ENCODE peak calls at places on chromosomes 6 and 20, in five cellular contexts. D is body of pancreas, X is spleen, O is transverse colon, K is prostate gland. F is an unnamed sample. For H3K9me3, the result is how much of the 10 kb centered on the place peaks cover.

GRCh38 chr6:127347188-127347587 is 3.8 kb upstream of the ECHDC1 start:
- DNase-seq in D (no peak), X (no peak), O (no peak), K (no peak), F (no peak)

GRCh38 chr6:54057068-54057467 is 54.2 kb upstream of the MLIP start:
- DNase-seq in D (no peak), X (no peak), O (no peak), K (no peak), F (no peak)

GRCh38 chr20:33172781-33173180 is 4.8 kb downstream of the BPIFA2 start:
- DNase-seq in D (no peak), X (no peak), O (no peak), K (no peak), F (no peak)

GRCh38 chr6:100228437-100229424 is 234.7 kb upstream of the MCHR2 start:
- DNase-seq in D (peak), X (peak), O (peak), K (peak), F (peak)

GRCh38 chr20:57108742-57109141 is 157.7 kb downstream of the BMP7 start:
- DNase-seq in D (no peak), X (no peak), O (no peak), K (no peak), F (no peak)

GRCh38 chr6:157763129-157763893 is 59.7 kb upstream of the SNX9 start:
- DNase-seq in D (peak), X (no peak), O (peak), K (peak), F (peak)

GRCh38 chr6:163356324-163356723 is 58.2 kb upstream of the QKI start:
- DNase-seq in D (no peak), X (no peak), O (no peak), K (no peak), F (no peak)

GRCh38 chr6:82978362-82978945 is 87.2 kb downstream of the UBE3D start:
- DNase-seq in D (no peak), X (no peak), O (no peak), K (no peak), F (no peak)

GRCh38 chr6:153131037-153131981 is at the start of gene RGS17:
- DNase-seq in D (peak), X (peak), O (peak), K (peak), F (no peak)

GRCh38 chr6:108114861-108115597 is 40.5 kb upstream of the OSTM1 start:
- DNase-seq in D (peak), X (peak), O (peak), K (no peak), F (no peak)

GRCh38 chr6:158569036-158569435 is 9.1 kb downstream of the TMEM181 start:
- DNase-seq in D (no peak), X (no peak), O (no peak), K (no peak), F (peak)

GRCh38 chr20:51121901-51122412 is 99.0 kb upstream of the KCNG1 start:
- DNase-seq in D (no peak), X (no peak), O (no peak), K (peak), F (no peak)

GRCh38 chr6:106293113-106293512 is 32.4 kb downstream of the ATG5 start:
- DNase-seq in D (no peak), X (no peak), O (no peak), K (no peak), F (no peak)

GRCh38 chr20:62551408-62552323 is 75.9 kb upstream of the GATA5 start:
- DNase-seq in D (no peak), X (no peak), O (no peak), K (no peak), F (no peak)

GRCh38 chr6:56199956-56200355 is 47.4 kb downstream of the COL21A1 start:
- DNase-seq in D (no peak), X (no peak), O (no peak), K (no peak), F (no peak)

GRCh38 chr6:33139596-33140206 is 52.6 kb downstream of the COL11A2 start:
- DNase-seq in D (no peak), X (no peak), O (no peak), K (no peak), F (no peak)

GRCh38 chr6:113287396-113287795 is 569.7 kb upstream of the MARCKS start:
- DNase-seq in D (no peak), X (no peak), O (no peak), K (no peak), F (no peak)

GRCh38 chr6:17705428-17705777 is 1.3 kb downstream of the NUP153 start:
- DNase-seq in D (peak), X (no peak), O (peak), K (peak), F (peak)

GRCh38 chr6:32154514-32155161 is 697 bp downstream of the PPT2 start:
- DNase-seq in D (peak), X (peak), O (peak), K (peak), F (peak)

GRCh38 chr6:11754625-11755289 is 23.8 kb downstream of the ADTRP start:
- DNase-seq in D (no peak), X (no peak), O (no peak), K (no peak), F (no peak)

GRCh38 chr20:16475225-16475624 is 98.0 kb downstream of the KIF16B start:
- DNase-seq in D (no peak), X (no peak), O (no peak), K (peak), F (no peak)

GRCh38 chr6:141169419-141169818 is 963.3 kb upstream of the GJE1 start:
- DNase-seq in D (no peak), X (no peak), O (no peak), K (no peak), F (no peak)

GRCh38 chr20:51021067-51022025 is 1.6 kb downstream of the KCNG1 start:
- DNase-seq in D (no peak), X (no peak), O (no peak), K (no peak), F (no peak)

GRCh38 chr20:44738779-44739477 is 6.7 kb upstream of the KCNK15 start:
- DNase-seq in D (peak), X (no peak), O (peak), K (peak), F (peak)

GRCh38 chr6:50905297-50905696 is 86.6 kb downstream of the TFAP2B start:
- DNase-seq in D (no peak), X (no peak), O (no peak), K (no peak), F (no peak)

DNA sequence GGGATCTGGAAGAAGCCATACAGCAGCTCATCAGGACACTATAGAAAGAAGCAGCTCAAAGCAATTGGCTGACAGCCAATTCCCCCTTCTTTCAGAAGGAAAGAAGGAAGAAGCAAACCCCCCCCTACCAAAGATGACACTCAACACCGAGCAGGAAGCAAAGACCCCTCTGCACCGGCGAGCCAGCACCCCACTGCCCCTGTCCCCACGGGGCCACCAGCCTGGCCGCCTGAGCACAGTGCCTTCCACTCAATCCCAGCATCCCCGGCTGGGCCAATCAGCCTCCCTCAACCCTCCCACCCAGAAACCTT is 1.2 kb downstream of the REM1 start:
- DNase-seq in D (no peak), X (no peak), O (no peak), K (no peak), F (no peak)
- H3K9me3 ChIP-seq in D (under half), X (under half), O (under half), K (under half), F (under half)

GRCh38 chr6:135144678-135145508 is 36.2 kb upstream of the MYB start:
- DNase-seq in D (no peak), X (no peak), O (no peak), K (peak), F (no peak)
- TF ChIP-seq POLR2A in D (no peak), X (no peak), O (no peak), K (no peak), F (no peak)

GRCh38 chr6:22471746-22472145 is 97.6 kb upstream of the HDGFL1 start:
- DNase-seq in D (no peak), X (no peak), O (no peak), K (no peak), F (no peak)

GRCh38 chr6:22474283-22474682 is 95.1 kb upstream of the HDGFL1 start:
- DNase-seq in D (no peak), X (no peak), O (no peak), K (no peak), F (no peak)

GRCh38 chr6:22471369-22471690 is 98.0 kb upstream of the HDGFL1 start:
- DNase-seq in D (no peak), X (no peak), O (no peak), K (no peak), F (no peak)

GRCh38 chr6:22476811-22477210 is 92.6 kb upstream of the HDGFL1 start:
- DNase-seq in D (no peak), X (no peak), O (no peak), K (no peak), F (no peak)
- H3K9me3 ChIP-seq in D (under half), X (under half), O (under half), K (under half), F (under half)

GRCh38 chr20:35739294-35740163 is 2.5 kb downstream of the RBM39 start:
- DNase-seq in D (no peak), X (no peak), O (no peak), K (no peak), F (no peak)
- TF ChIP-seq POLR2A in D (no peak), X (no peak), O (no peak), K (no peak), F (no peak)

GRCh38 chr6:161217631-161218030 is 56.2 kb downstream of the AGPAT4 start:
- DNase-seq in D (no peak), X (no peak), O (no peak), K (no peak), F (no peak)
- H3K9me3 ChIP-seq in D (under half), X (under half), O (under half), K (under half), F (under half)

GRCh38 chr6:111600588-111601440 is 4.9 kb downstream of the TRAF3IP2 start:
- DNase-seq in D (peak), X (no peak), O (no peak), K (no peak), F (no peak)

GRCh38 chr6:111600154-111600553 is 5.5 kb downstream of the TRAF3IP2 start:
- DNase-seq in D (no peak), X (no peak), O (no peak), K (no peak), F (no peak)

GRCh38 chr6:111602481-111603404 is 2.9 kb downstream of the TRAF3IP2 start:
- DNase-seq in D (peak), X (no peak), O (peak), K (no peak), F (no peak)

GRCh38 chr6:111603648-111604047 is 2.0 kb downstream of the TRAF3IP2 start:
- DNase-seq in D (no peak), X (no peak), O (no peak), K (no peak), F (no peak)

GRCh38 chr6:111601875-111602274 is 3.8 kb downstream of the TRAF3IP2 start:
- DNase-seq in D (peak), X (no peak), O (peak), K (peak), F (no peak)
- TF ChIP-seq POLR2A in D (no peak), X (no peak), O (no peak), K (no peak), F (no peak)

DNA sequence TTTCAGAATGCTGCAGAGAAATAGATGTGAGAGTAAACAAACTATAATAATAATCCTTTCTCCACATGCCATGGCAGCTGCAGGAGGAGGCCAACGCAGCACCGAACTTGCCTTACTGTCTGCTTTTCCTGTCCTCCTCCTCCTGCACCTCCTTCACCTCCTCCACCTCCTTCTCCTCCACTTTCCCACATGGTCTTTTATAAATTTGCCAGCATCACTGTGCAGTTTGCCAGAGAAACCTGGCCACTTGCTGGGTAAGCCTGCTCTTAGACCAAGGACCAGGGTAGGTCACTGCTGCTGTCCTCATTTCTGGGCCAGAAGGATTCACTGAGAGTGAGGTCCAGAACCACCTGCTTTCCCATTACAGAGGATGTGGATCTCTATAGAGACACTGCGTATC is 8.7 kb downstream of the SGK1 start:
- DNase-seq in D (no peak), X (no peak), O (no peak), K (no peak), F (no peak)
- H3K9me3 ChIP-seq in D (under half), X (under half), O (under half), K (under half), F (under half)

DNA sequence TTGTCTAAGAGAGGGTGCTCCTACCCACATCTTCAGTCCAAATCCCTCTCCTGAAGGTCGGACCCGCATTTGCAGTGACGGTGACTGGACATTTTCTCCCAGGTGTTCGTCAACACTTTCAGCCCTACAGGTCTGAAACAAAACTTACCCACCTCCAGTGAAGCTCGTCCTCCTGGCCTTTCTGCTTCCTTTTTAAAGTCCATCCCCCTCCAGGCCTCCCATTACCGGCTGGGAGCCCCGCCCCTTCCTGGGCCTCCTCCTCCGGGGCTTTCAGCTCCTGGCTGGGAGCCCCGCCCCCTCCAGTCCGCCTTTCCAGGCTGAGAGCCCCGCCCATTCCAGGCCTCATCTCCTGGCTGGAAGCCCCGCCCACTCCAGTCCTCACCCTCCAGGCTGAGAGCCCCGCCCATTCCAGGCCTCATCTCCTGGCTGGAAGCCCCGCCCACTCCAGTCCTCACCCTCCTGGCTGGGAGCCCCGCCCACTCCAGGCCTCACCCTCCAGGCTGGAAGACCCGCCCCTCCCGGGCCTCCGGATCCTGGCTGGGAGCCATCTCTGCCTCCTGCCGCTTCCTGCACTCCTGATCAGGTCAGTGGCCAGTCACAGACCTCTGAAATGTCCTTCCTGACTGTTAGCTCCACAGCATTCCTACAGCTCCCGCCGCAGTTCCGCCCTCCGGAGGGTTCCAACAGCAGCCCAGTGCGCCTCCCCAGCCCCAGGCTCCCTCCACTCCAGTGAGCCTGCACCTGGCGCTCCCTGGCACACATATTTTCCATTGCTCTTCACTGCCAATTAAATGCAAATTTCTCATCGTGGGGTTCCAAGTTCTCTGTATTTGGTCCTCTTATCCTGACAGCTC is 98.5 kb downstream of the LY86 start:
- DNase-seq in D (peak), X (peak), O (peak), K (peak), F (peak)
- TF ChIP-seq POLR2A in D (peak), X (peak), O (peak), K (no peak), F (no peak)

GRCh38 chr6:36078159-36078558 is 50.6 kb downstream of the MAPK14 start:
- DNase-seq in D (no peak), X (no peak), O (no peak), K (no peak), F (no peak)

GRCh38 chr6:36083446-36083845 is 46.9 kb upstream of the MAPK13 start:
- DNase-seq in D (no peak), X (no peak), O (no peak), K (no peak), F (no peak)

GRCh38 chr6:36076178-36077088 is 48.8 kb downstream of the MAPK14 start:
- DNase-seq in D (no peak), X (no peak), O (no peak), K (no peak), F (no peak)

GRCh38 chr6:36082318-36082717 is 48.0 kb upstream of the MAPK13 start:
- DNase-seq in D (no peak), X (no peak), O (no peak), K (no peak), F (no peak)

GRCh38 chr6:36079596-36079995 is 50.7 kb upstream of the MAPK13 start:
- DNase-seq in D (no peak), X (no peak), O (no peak), K (no peak), F (no peak)
- H3K9me3 ChIP-seq in D (under half), X (under half), O (under half), K (under half), F (under half)

DNA sequence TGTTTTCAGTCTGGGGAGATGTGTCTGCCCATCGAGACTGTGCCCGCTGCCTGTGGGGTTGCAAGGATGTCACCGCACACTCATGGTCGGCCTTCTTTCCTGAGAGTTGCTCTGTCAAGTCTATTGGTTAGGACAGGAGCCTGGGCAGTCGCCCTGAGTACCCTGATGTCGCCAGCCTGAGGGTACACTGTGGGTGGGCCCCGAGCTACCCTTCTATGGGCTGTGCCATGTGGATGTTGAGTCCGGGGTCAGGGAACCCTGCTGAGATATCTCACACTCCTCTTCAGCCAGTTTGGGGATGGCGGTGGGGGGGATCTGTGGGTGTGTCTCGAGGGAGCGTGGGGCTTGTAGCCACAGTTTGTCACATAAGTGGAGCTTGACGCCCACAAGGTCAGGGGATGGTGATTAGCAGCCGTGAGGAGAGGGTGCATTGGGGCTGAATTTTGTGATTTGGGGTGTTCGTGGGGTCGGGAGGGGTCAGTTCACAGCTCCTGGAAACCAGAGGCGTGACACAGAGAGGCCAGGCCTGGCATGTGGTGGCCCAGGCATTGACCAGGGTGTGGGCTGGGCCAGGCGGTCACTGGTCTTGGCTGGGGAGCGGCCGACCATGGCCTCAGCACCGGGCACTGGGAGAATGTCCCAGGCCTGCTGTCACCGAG is 1.5 kb upstream of the NPBWR2 start:
- DNase-seq in D (no peak), X (peak), O (peak), K (no peak), F (peak)
- TF ChIP-seq POLR2A in D (no peak), X (no peak), O (no peak), K (no peak), F (no peak)